ENCODE peak calls at places on chromosomes 16 and 17, in four cellular contexts. One of them, this sample, is unnamed.

GRCh38 chr16:54715011-54715410 is 215.7 kb upstream of the IRX5 start:
- DNase-seq in Peyer's patch: no peak
- DNase-seq in Caco-2: no peak
- DNase-seq in fibroblast of lung: no peak
- DNase-seq in this sample: no peak

GRCh38 chr17:83103200-83103937 is 24.0 kb downstream of the METRNL start:
- DNase-seq in Peyer's patch: no peak
- DNase-seq in Caco-2: peak
- DNase-seq in fibroblast of lung: peak
- DNase-seq in this sample: no peak

GRCh38 chr16:68737730-68738590 is 868 bp downstream of the CDH1 start:
- DNase-seq in Peyer's patch: no peak
- DNase-seq in Caco-2: peak
- DNase-seq in fibroblast of lung: no peak
- DNase-seq in this sample: no peak

GRCh38 chr17:65918921-65919546 is 272.9 kb downstream of the CEP112 start:
- DNase-seq in Peyer's patch: no peak
- DNase-seq in Caco-2: no peak
- DNase-seq in fibroblast of lung: no peak
- DNase-seq in this sample: no peak

GRCh38 chr17:48610282-48611211 is at the start of gene HOXB7:
- DNase-seq in Peyer's patch: peak
- DNase-seq in Caco-2: peak
- DNase-seq in fibroblast of lung: peak
- DNase-seq in this sample: no peak

GRCh38 chr16:25106567-25107465 is 4.7 kb upstream of the LCMT1 start:
- DNase-seq in Peyer's patch: peak
- DNase-seq in Caco-2: peak
- DNase-seq in fibroblast of lung: peak
- DNase-seq in this sample: peak

GRCh38 chr17:61073799-61074513 is 325.7 kb upstream of the TBX2 start:
- DNase-seq in Peyer's patch: no peak
- DNase-seq in Caco-2: no peak
- DNase-seq in fibroblast of lung: no peak
- DNase-seq in this sample: no peak

GRCh38 chr17:28396635-28397239 is 9.3 kb downstream of the SLC46A1 start:
- DNase-seq in Peyer's patch: no peak
- DNase-seq in Caco-2: no peak
- DNase-seq in fibroblast of lung: no peak
- DNase-seq in this sample: peak

GRCh38 chr16:46854846-46855245 is 23.9 kb upstream of the C16orf87 start:
- DNase-seq in Peyer's patch: no peak
- DNase-seq in Caco-2: no peak
- DNase-seq in fibroblast of lung: no peak
- DNase-seq in this sample: no peak

GRCh38 chr16:73057369-73058210 is 9.7 kb upstream of the ZFHX3 start:
- DNase-seq in Peyer's patch: no peak
- DNase-seq in Caco-2: no peak
- DNase-seq in fibroblast of lung: no peak
- DNase-seq in this sample: no peak

GRCh38 chr17:15341385-15341849 is at the start of gene TEKT3:
- DNase-seq in Peyer's patch: peak
- DNase-seq in Caco-2: peak
- DNase-seq in fibroblast of lung: peak
- DNase-seq in this sample: peak

GRCh38 chr17:65696739-65697394 is 135.4 kb upstream of the AXIN2 start:
- DNase-seq in Peyer's patch: no peak
- DNase-seq in Caco-2: no peak
- DNase-seq in fibroblast of lung: peak
- DNase-seq in this sample: no peak

GRCh38 chr16:31216552-31217530 is at the start of gene PYDC1:
- DNase-seq in Peyer's patch: no peak
- DNase-seq in Caco-2: no peak
- DNase-seq in fibroblast of lung: no peak
- DNase-seq in this sample: no peak
- TF ChIP-seq CTCF in Peyer's patch: no peak
- TF ChIP-seq CTCF in Caco-2: no peak
- TF ChIP-seq CTCF in fibroblast of lung: no peak
- TF ChIP-seq CTCF in this sample: no peak

GRCh38 chr17:31470592-31470991 is 79.1 kb downstream of the RAB11FIP4 start:
- DNase-seq in Peyer's patch: no peak
- DNase-seq in Caco-2: no peak
- DNase-seq in fibroblast of lung: no peak
- DNase-seq in this sample: no peak
- TF ChIP-seq CTCF in Peyer's patch: no peak
- TF ChIP-seq CTCF in Caco-2: no peak
- TF ChIP-seq CTCF in fibroblast of lung: no peak
- TF ChIP-seq CTCF in this sample: no peak

DNA sequence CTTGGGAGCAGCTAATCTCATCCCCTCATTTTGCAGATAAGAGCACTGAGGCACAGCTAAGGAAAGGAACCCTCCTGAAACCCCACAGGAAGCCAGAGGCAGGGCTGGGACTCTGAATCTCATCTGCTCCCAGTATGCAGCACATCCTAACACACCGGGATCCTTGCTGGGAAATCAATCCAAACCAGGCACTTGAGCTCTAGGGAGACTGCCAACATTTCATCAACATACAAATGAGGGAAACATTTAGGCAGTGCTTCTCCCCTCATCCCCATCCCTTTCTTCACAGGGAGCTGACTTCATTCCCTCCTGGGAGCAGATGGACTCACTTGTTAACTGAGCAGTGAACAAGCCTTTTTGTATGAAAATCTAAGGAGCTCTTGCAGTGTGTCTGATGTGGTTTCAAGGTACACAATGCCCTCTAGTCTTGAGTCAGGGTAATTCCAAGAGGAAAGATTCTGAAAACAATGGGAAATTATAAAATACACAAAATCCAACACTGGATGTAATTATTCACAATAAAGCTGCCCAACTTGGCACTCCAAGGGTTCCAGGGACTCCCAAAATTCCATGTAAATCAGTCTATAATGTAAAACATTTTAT is 96.3 kb downstream of the TMEM114 start:
- DNase-seq in Peyer's patch: no peak
- DNase-seq in Caco-2: no peak
- DNase-seq in fibroblast of lung: no peak
- DNase-seq in this sample: no peak
- TF ChIP-seq CTCF in Peyer's patch: no peak
- TF ChIP-seq CTCF in Caco-2: no peak
- TF ChIP-seq CTCF in fibroblast of lung: no peak
- TF ChIP-seq CTCF in this sample: no peak

GRCh38 chr16:88810166-88810867 is 1.4 kb downstream of the APRT start:
- DNase-seq in Peyer's patch: no peak
- DNase-seq in Caco-2: peak
- DNase-seq in fibroblast of lung: no peak
- DNase-seq in this sample: no peak

GRCh38 chr16:88810868-88811599 is 694 bp downstream of the APRT start:
- DNase-seq in Peyer's patch: peak
- DNase-seq in Caco-2: peak
- DNase-seq in fibroblast of lung: peak
- DNase-seq in this sample: peak

GRCh38 chr16:88811600-88811849 is 203 bp downstream of the APRT start:
- DNase-seq in Peyer's patch: no peak
- DNase-seq in Caco-2: no peak
- DNase-seq in fibroblast of lung: no peak
- DNase-seq in this sample: no peak

GRCh38 chr16:88813396-88814143 is 1.8 kb upstream of the APRT start:
- DNase-seq in Peyer's patch: no peak
- DNase-seq in Caco-2: no peak
- DNase-seq in fibroblast of lung: no peak
- DNase-seq in this sample: no peak

GRCh38 chr16:88811850-88812736 is at the start of gene APRT:
- DNase-seq in Peyer's patch: peak
- DNase-seq in Caco-2: peak
- DNase-seq in fibroblast of lung: peak
- DNase-seq in this sample: peak
- TF ChIP-seq CTCF in Peyer's patch: no peak
- TF ChIP-seq CTCF in Caco-2: no peak
- TF ChIP-seq CTCF in fibroblast of lung: peak
- TF ChIP-seq CTCF in this sample: peak

DNA sequence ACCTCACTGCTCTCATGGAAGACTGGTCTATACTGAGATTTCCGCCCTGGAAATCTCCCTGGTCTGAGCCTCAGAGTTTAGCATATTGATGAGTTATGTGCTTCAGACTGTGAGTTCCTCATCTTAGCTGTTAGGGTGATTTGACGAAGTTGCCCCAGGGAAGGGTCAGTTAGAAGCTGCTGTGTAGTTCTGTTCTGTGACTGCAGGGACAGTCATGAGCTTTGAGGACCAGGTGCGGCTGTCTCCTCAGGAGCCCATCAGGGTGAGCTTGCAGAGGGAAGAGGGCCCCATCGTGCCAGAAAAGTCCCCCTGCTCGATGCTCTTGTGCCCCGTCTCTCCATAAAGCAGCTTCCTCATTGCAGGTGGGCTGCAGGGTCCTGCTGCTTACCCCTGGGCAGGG is 28.3 kb upstream of the IL17C start:
- DNase-seq in Peyer's patch: no peak
- DNase-seq in Caco-2: no peak
- DNase-seq in fibroblast of lung: no peak
- DNase-seq in this sample: no peak
- TF ChIP-seq CTCF in Peyer's patch: no peak
- TF ChIP-seq CTCF in Caco-2: peak
- TF ChIP-seq CTCF in fibroblast of lung: no peak
- TF ChIP-seq CTCF in this sample: peak

GRCh38 chr16:49644143-49644460 is 211.8 kb downstream of the ZNF423 start:
- DNase-seq in Peyer's patch: no peak
- DNase-seq in Caco-2: no peak
- DNase-seq in fibroblast of lung: peak
- DNase-seq in this sample: no peak
- TF ChIP-seq CTCF in Peyer's patch: no peak
- TF ChIP-seq CTCF in Caco-2: no peak
- TF ChIP-seq CTCF in fibroblast of lung: peak
- TF ChIP-seq CTCF in this sample: peak

GRCh38 chr16:60755907-60756306 is 1280.3 kb downstream of the CDH8 start:
- DNase-seq in Peyer's patch: no peak
- DNase-seq in Caco-2: no peak
- DNase-seq in fibroblast of lung: no peak
- DNase-seq in this sample: no peak
- TF ChIP-seq CTCF in Peyer's patch: no peak
- TF ChIP-seq CTCF in Caco-2: no peak
- TF ChIP-seq CTCF in fibroblast of lung: no peak
- TF ChIP-seq CTCF in this sample: peak

This sample was measured in chondrocyte.